ENCODE peak calls at places on chromosomes 5 and 9, in nine cellular contexts. One of them, this sample, is unnamed.

GRCh38 chr9:86303316-86303975 is 21.1 kb upstream of the ISCA1 start:
- DNase-seq in mesendoderm: peak; percentile 66
- DNase-seq in aorta: no peak
- DNase-seq in heart left ventricle: no peak
- DNase-seq in DND-41: no peak
- DNase-seq in mammary epithelial cell: peak; percentile 82
- DNase-seq in lung: no peak
- DNase-seq in IMR-90: peak; percentile 53
- DNase-seq in fibroblast of lung: peak; percentile 36
- DNase-seq in this sample: peak; percentile 45

GRCh38 chr9:137774775-137775386 is 102.7 kb upstream of the CACNA1B start:
- DNase-seq in mesendoderm: no peak
- DNase-seq in lung: no peak
- DNase-seq in heart left ventricle: no peak
- DNase-seq in DND-41: no peak
- DNase-seq in mammary epithelial cell: no peak
- DNase-seq in fibroblast of lung: no peak
- DNase-seq in IMR-90: no peak
- DNase-seq in aorta: no peak
- DNase-seq in this sample: no peak

GRCh38 chr9:133563286-133564213 is 29.0 kb downstream of the ADAMTSL2 start:
- DNase-seq in IMR-90: peak; percentile 7
- DNase-seq in mammary epithelial cell: no peak
- DNase-seq in heart left ventricle: peak; percentile 42
- DNase-seq in DND-41: no peak
- DNase-seq in fibroblast of lung: no peak
- DNase-seq in mesendoderm: no peak
- DNase-seq in aorta: no peak
- DNase-seq in lung: peak; percentile 58
- DNase-seq in this sample: no peak

GRCh38 chr5:5126444-5126843 is 13.7 kb upstream of the ADAMTS16 start:
- DNase-seq in heart left ventricle: no peak
- DNase-seq in IMR-90: no peak
- DNase-seq in mesendoderm: no peak
- DNase-seq in lung: no peak
- DNase-seq in mammary epithelial cell: peak; percentile 87
- DNase-seq in aorta: no peak
- DNase-seq in fibroblast of lung: no peak
- DNase-seq in DND-41: no peak
- DNase-seq in this sample: no peak

GRCh38 chr5:123549256-123549904 is 37.4 kb downstream of the CSNK1G3 start:
- DNase-seq in mammary epithelial cell: no peak
- DNase-seq in heart left ventricle: no peak
- DNase-seq in fibroblast of lung: no peak
- DNase-seq in lung: no peak
- DNase-seq in IMR-90: no peak
- DNase-seq in mesendoderm: no peak
- DNase-seq in DND-41: no peak
- DNase-seq in aorta: no peak
- DNase-seq in this sample: peak; percentile 68

GRCh38 chr9:89466451-89467277 is 31.2 kb downstream of the SEMA4D start:
- DNase-seq in DND-41: no peak
- DNase-seq in aorta: no peak
- DNase-seq in mammary epithelial cell: no peak
- DNase-seq in heart left ventricle: no peak
- DNase-seq in IMR-90: no peak
- DNase-seq in lung: no peak
- DNase-seq in mesendoderm: no peak
- DNase-seq in fibroblast of lung: no peak
- DNase-seq in this sample: no peak

GRCh38 chr5:176863765-176864098 is 35.4 kb downstream of the HK3 start:
- DNase-seq in heart left ventricle: no peak
- DNase-seq in fibroblast of lung: no peak
- DNase-seq in mammary epithelial cell: no peak
- DNase-seq in DND-41: no peak
- DNase-seq in IMR-90: no peak
- DNase-seq in mesendoderm: no peak
- DNase-seq in lung: no peak
- DNase-seq in aorta: no peak
- DNase-seq in this sample: no peak

GRCh38 chr9:121651295-121652036 is at the start of gene DAB2IP:
- DNase-seq in mesendoderm: peak; percentile 87
- DNase-seq in heart left ventricle: peak; percentile 73
- DNase-seq in DND-41: peak; percentile 28
- DNase-seq in aorta: peak; percentile 65
- DNase-seq in IMR-90: peak; percentile 39
- DNase-seq in fibroblast of lung: peak; percentile 54
- DNase-seq in mammary epithelial cell: no peak
- DNase-seq in lung: no peak
- DNase-seq in this sample: no peak

GRCh38 chr9:104993291-104993963 is 65.5 kb upstream of the ABCA1 start:
- DNase-seq in IMR-90: peak; percentile 86
- DNase-seq in aorta: peak; percentile 86
- DNase-seq in DND-41: no peak
- DNase-seq in mesendoderm: peak; percentile 99
- DNase-seq in lung: peak; percentile 36
- DNase-seq in fibroblast of lung: peak; percentile 91
- DNase-seq in heart left ventricle: peak; percentile 81
- DNase-seq in mammary epithelial cell: no peak
- DNase-seq in this sample: peak; percentile 14

GRCh38 chr9:88803551-88804288 is 187.5 kb upstream of the S1PR3 start:
- DNase-seq in mammary epithelial cell: no peak
- DNase-seq in lung: no peak
- DNase-seq in fibroblast of lung: peak; percentile 56
- DNase-seq in mesendoderm: no peak
- DNase-seq in DND-41: no peak
- DNase-seq in IMR-90: peak; percentile 28
- DNase-seq in aorta: no peak
- DNase-seq in heart left ventricle: no peak
- DNase-seq in this sample: no peak

GRCh38 chr9:128182872-128183528 is 8.4 kb downstream of the CIZ1 start:
- DNase-seq in aorta: no peak
- DNase-seq in fibroblast of lung: no peak
- DNase-seq in IMR-90: no peak
- DNase-seq in mammary epithelial cell: no peak
- DNase-seq in heart left ventricle: no peak
- DNase-seq in DND-41: no peak
- DNase-seq in lung: no peak
- DNase-seq in mesendoderm: no peak
- DNase-seq in this sample: no peak

GRCh38 chr9:125754096-125754495 is 6.9 kb downstream of the PBX3 start:
- DNase-seq in mammary epithelial cell: no peak
- DNase-seq in heart left ventricle: no peak
- DNase-seq in aorta: no peak
- DNase-seq in IMR-90: no peak
- DNase-seq in fibroblast of lung: peak; percentile 25
- DNase-seq in DND-41: no peak
- DNase-seq in lung: no peak
- DNase-seq in mesendoderm: peak; percentile 26
- DNase-seq in this sample: no peak

GRCh38 chr9:95570150-95570549 is 53.4 kb upstream of the PTCH1 start:
- DNase-seq in aorta: no peak
- DNase-seq in lung: no peak
- DNase-seq in heart left ventricle: no peak
- DNase-seq in IMR-90: peak; percentile 23
- DNase-seq in fibroblast of lung: peak; percentile 54
- DNase-seq in mesendoderm: peak; percentile 85
- DNase-seq in mammary epithelial cell: no peak
- DNase-seq in DND-41: no peak
- DNase-seq in this sample: no peak

GRCh38 chr5:96691503-96692303 is 29.5 kb downstream of the CAST start:
- DNase-seq in mammary epithelial cell: peak; percentile 56
- DNase-seq in mesendoderm: no peak
- DNase-seq in fibroblast of lung: no peak
- DNase-seq in IMR-90: peak; percentile 51
- DNase-seq in DND-41: no peak
- DNase-seq in heart left ventricle: no peak
- DNase-seq in aorta: no peak
- DNase-seq in lung: no peak
- DNase-seq in this sample: no peak

GRCh38 chr5:135033026-135033861 is 784 bp downstream of the PITX1 start:
- DNase-seq in heart left ventricle: no peak
- DNase-seq in DND-41: peak; percentile 55
- DNase-seq in mesendoderm: peak; percentile 72
- DNase-seq in fibroblast of lung: peak; percentile 19
- DNase-seq in mammary epithelial cell: peak; percentile 75
- DNase-seq in lung: no peak
- DNase-seq in aorta: peak; percentile 46
- DNase-seq in IMR-90: peak; percentile 56
- DNase-seq in this sample: no peak

GRCh38 chr9:119556129-119556875 is 187.1 kb upstream of the BRINP1 start:
- DNase-seq in fibroblast of lung: peak; percentile 30
- DNase-seq in mammary epithelial cell: peak; percentile 47
- DNase-seq in IMR-90: peak; percentile 18
- DNase-seq in aorta: peak; percentile 81
- DNase-seq in DND-41: peak; percentile 32
- DNase-seq in mesendoderm: peak; percentile 80
- DNase-seq in lung: peak; percentile 72
- DNase-seq in heart left ventricle: peak; percentile 63
- DNase-seq in this sample: no peak

GRCh38 chr9:117718085-117718484 is 13.9 kb downstream of the TLR4 start:
- DNase-seq in mammary epithelial cell: peak; percentile 43
- DNase-seq in heart left ventricle: no peak
- DNase-seq in lung: no peak
- DNase-seq in mesendoderm: no peak
- DNase-seq in fibroblast of lung: no peak
- DNase-seq in aorta: no peak
- DNase-seq in IMR-90: no peak
- DNase-seq in DND-41: no peak
- DNase-seq in this sample: no peak

GRCh38 chr5:9148242-9148641 is 397.6 kb downstream of the SEMA5A start:
- DNase-seq in lung: no peak
- DNase-seq in IMR-90: peak; percentile 58
- DNase-seq in DND-41: no peak
- DNase-seq in aorta: no peak
- DNase-seq in mesendoderm: no peak
- DNase-seq in mammary epithelial cell: no peak
- DNase-seq in heart left ventricle: no peak
- DNase-seq in fibroblast of lung: peak; percentile 22
- DNase-seq in this sample: no peak

GRCh38 chr5:54013556-54014157 is 296.7 kb downstream of the ARL15 start:
- DNase-seq in mesendoderm: peak; percentile 47
- DNase-seq in IMR-90: peak; percentile 90
- DNase-seq in lung: no peak
- DNase-seq in fibroblast of lung: peak; percentile 89
- DNase-seq in aorta: peak; percentile 67
- DNase-seq in DND-41: peak; percentile 28
- DNase-seq in heart left ventricle: no peak
- DNase-seq in mammary epithelial cell: peak; percentile 88
- DNase-seq in this sample: no peak

GRCh38 chr9:4175846-4176245 is 124.0 kb downstream of the GLIS3 start:
- DNase-seq in fibroblast of lung: peak; percentile 39
- DNase-seq in heart left ventricle: no peak
- DNase-seq in DND-41: no peak
- DNase-seq in mesendoderm: no peak
- DNase-seq in IMR-90: peak; percentile 20
- DNase-seq in lung: no peak
- DNase-seq in mammary epithelial cell: no peak
- DNase-seq in aorta: no peak
- DNase-seq in this sample: no peak
- H3K4me1 ChIP-seq in fibroblast of lung: no peaks in the 10 kb centered on the region
- H3K4me1 ChIP-seq in heart left ventricle: peaks cover 9% of the 10 kb centered on the region
- H3K4me1 ChIP-seq in DND-41: no peaks in the 10 kb centered on the region
- H3K4me1 ChIP-seq in mesendoderm: no peaks in the 10 kb centered on the region
- H3K4me1 ChIP-seq in IMR-90: peaks cover 4% of the 10 kb centered on the region
- H3K4me1 ChIP-seq in lung: no peaks in the 10 kb centered on the region
- H3K4me1 ChIP-seq in mammary epithelial cell: no peaks in the 10 kb centered on the region
- H3K4me1 ChIP-seq in aorta: peaks cover 4% of the 10 kb centered on the region
- H3K4me1 ChIP-seq in this sample: no peaks in the 10 kb centered on the region

GRCh38 chr5:65926893-65927292 is 518 bp downstream of the ERBIN start:
- DNase-seq in mammary epithelial cell: no peak
- DNase-seq in lung: no peak
- DNase-seq in fibroblast of lung: no peak
- DNase-seq in IMR-90: no peak
- DNase-seq in mesendoderm: no peak
- DNase-seq in heart left ventricle: no peak
- DNase-seq in DND-41: peak; percentile 26
- DNase-seq in aorta: no peak
- DNase-seq in this sample: peak; percentile 15
- H3K4me1 ChIP-seq in mammary epithelial cell: peaks cover 4% of the 10 kb centered on the region
- H3K4me1 ChIP-seq in lung: no peaks in the 10 kb centered on the region
- H3K4me1 ChIP-seq in fibroblast of lung: no peaks in the 10 kb centered on the region
- H3K4me1 ChIP-seq in IMR-90: no peaks in the 10 kb centered on the region
- H3K4me1 ChIP-seq in mesendoderm: no peaks in the 10 kb centered on the region
- H3K4me1 ChIP-seq in heart left ventricle: peaks cover 28% of the 10 kb centered on the region
- H3K4me1 ChIP-seq in DND-41: peaks cover 39% of the 10 kb centered on the region
- H3K4me1 ChIP-seq in aorta: no peaks in the 10 kb centered on the region
- H3K4me1 ChIP-seq in this sample: peaks cover 31% of the 10 kb centered on the region

DNA sequence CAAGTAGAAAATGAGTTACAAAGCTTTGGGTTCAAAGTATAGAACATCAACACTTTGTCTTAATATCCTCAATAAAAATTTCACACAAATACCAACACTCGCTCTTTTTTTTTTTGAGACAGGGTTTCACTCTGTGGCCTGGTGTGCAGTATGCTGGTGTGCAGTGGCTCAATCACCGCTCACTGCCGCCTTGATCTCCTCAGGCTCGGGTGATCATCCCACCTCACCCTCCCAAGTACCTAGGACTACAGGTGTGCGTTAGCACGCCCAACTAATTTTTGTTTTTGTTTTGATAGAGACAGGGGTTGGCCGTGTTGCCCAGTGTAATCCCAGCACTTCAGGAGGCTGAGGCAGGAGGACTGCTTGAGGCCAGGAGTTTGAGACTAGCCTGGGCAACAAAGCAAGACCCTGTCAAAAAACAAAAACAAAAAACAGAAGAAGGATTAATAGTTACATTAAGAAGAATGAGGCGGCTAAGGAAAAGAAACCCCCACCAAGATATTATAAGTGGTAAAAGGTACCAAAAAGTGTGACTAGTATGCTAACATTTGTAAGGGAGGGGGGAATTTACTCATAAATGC is 20.3 kb downstream of the FNBP1 start:
- DNase-seq in DND-41: no peak
- DNase-seq in lung: no peak
- DNase-seq in aorta: no peak
- DNase-seq in IMR-90: no peak
- DNase-seq in mammary epithelial cell: no peak
- DNase-seq in mesendoderm: no peak
- DNase-seq in heart left ventricle: no peak
- DNase-seq in fibroblast of lung: no peak
- DNase-seq in this sample: no peak
- H3K4me1 ChIP-seq in DND-41: peaks cover 5% of the 10 kb centered on the region
- H3K4me1 ChIP-seq in lung: peaks cover 3% of the 10 kb centered on the region
- H3K4me1 ChIP-seq in aorta: no peaks in the 10 kb centered on the region
- H3K4me1 ChIP-seq in IMR-90: peaks cover 2% of the 10 kb centered on the region
- H3K4me1 ChIP-seq in mammary epithelial cell: no peaks in the 10 kb centered on the region
- H3K4me1 ChIP-seq in mesendoderm: no peaks in the 10 kb centered on the region
- H3K4me1 ChIP-seq in heart left ventricle: peaks cover 20% of the 10 kb centered on the region
- H3K4me1 ChIP-seq in fibroblast of lung: no peaks in the 10 kb centered on the region
- H3K4me1 ChIP-seq in this sample: peaks cover 55% of the 10 kb centered on the region

DNA sequence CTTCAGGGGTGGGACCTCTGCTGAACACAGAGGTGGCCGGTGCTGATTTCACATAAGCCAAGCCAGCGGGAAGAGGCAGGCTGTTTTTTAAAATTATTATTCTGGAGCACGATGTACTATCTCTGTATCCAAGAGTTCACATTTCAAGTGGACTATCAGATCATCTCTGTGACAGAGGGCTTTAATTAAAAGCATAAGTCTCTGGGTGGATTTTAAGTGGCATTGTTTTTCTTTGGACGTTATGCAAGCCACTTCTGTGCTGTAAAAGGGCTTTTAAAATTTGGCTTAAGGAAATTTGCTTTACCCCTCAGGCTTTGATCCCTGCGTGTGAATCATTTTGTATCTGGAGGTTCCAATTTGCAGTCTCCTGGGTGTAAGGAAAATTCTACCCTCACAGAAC is 124.7 kb downstream of the PALM2AKAP2 start:
- DNase-seq in fibroblast of lung: no peak
- DNase-seq in lung: no peak
- DNase-seq in mammary epithelial cell: no peak
- DNase-seq in DND-41: no peak
- DNase-seq in mesendoderm: no peak
- DNase-seq in heart left ventricle: no peak
- DNase-seq in aorta: no peak
- DNase-seq in IMR-90: no peak
- DNase-seq in this sample: no peak
- H3K4me1 ChIP-seq in fibroblast of lung: peaks cover 25% of the 10 kb centered on the region
- H3K4me1 ChIP-seq in lung: peaks cover 20% of the 10 kb centered on the region
- H3K4me1 ChIP-seq in mammary epithelial cell: no peaks in the 10 kb centered on the region
- H3K4me1 ChIP-seq in DND-41: peaks cover 5% of the 10 kb centered on the region
- H3K4me1 ChIP-seq in mesendoderm: peaks cover 2% of the 10 kb centered on the region
- H3K4me1 ChIP-seq in heart left ventricle: peaks cover 34% of the 10 kb centered on the region
- H3K4me1 ChIP-seq in aorta: peaks cover 2% of the 10 kb centered on the region
- H3K4me1 ChIP-seq in IMR-90: peaks cover 22% of the 10 kb centered on the region
- H3K4me1 ChIP-seq in this sample: no peaks in the 10 kb centered on the region